ENCODE peak calls at places on chromosomes 13 and 19, in six cellular contexts. W, P, E, O, F and U are unnamed samples.
A peak's percentile ranks its signal among the peaks of the same experiment; 100 is the strongest.

GRCh38 chr19:38526430-38526829 is 91.3 kb downstream of the MAP4K1 start:
- DNase-seq in P (no peak), E (no peak), O (no peak), W (no peak), F (no peak), U (no peak)

GRCh38 chr13:31037351-31037750 is 104.9 kb downstream of the TEX26 start:
- DNase-seq in P (no peak), O (no peak), F (no peak), E (no peak), W (no peak), U (no peak)

GRCh38 chr19:7292950-7293794 is 1.0 kb downstream of the INSR start:
- DNase-seq in W (no peak), P (peak; percentile 83), F (no peak), O (peak; percentile 52), E (peak; percentile 70), U (no peak)

GRCh38 chr19:44587863-44588752 is 25.3 kb upstream of the IGSF23 start:
- DNase-seq in O (no peak), F (peak; percentile 99), E (no peak), W (no peak), P (no peak), U (peak; percentile 50)

GRCh38 chr13:85492283-85492682 is 306.9 kb downstream of the SLITRK6 start:
- DNase-seq in F (no peak), P (no peak), W (no peak), O (no peak), E (no peak), U (no peak)

GRCh38 chr19:10395003-10395402 is 8.3 kb downstream of the CDC37 start:
- DNase-seq in F (no peak), P (no peak), W (no peak), E (no peak), O (no peak), U (no peak)

GRCh38 chr19:43820098-43820860 is 6.8 kb upstream of the ZNF283 start:
- DNase-seq in O (peak; percentile 52), F (no peak), W (no peak), P (peak; percentile 79), E (no peak), U (no peak)

GRCh38 chr13:25253702-25254101 is 33.6 kb downstream of the MTMR6 start:
- DNase-seq in W (no peak), F (no peak), O (no peak), E (no peak), P (no peak), U (no peak)

GRCh38 chr19:5782322-5782721 is 2.2 kb downstream of the PRR22 start:
- DNase-seq in E (no peak), P (no peak), O (no peak), W (no peak), F (no peak), U (no peak)

GRCh38 chr13:55745828-55746227 is 1394.9 kb upstream of the PRR20A start:
- DNase-seq in F (no peak), W (no peak), P (no peak), O (no peak), E (no peak), U (no peak)

GRCh38 chr13:114097893-114098688 is 34.3 kb downstream of the RASA3 start:
- DNase-seq in W (no peak), P (peak; percentile 71), O (peak; percentile 8), F (no peak), E (no peak), U (no peak)

GRCh38 chr19:1469936-1470863 is 8.8 kb downstream of the C19orf25 start:
- DNase-seq in P (no peak), F (no peak), O (peak; percentile 59), E (peak; percentile 90), W (peak; percentile 78), U (no peak)

GRCh38 chr19:30367421-30367820 is 4.8 kb upstream of the ZNF536 start:
- DNase-seq in E (no peak), F (no peak), P (no peak), O (no peak), W (no peak), U (no peak)